ENCODE peak calls at places on chromosomes 13 and 19, in four cellular contexts. A is H1, M is NT2/D1, X is HCT116. T is an unnamed sample.

GRCh38 chr19:49324801-49325491 is at the start of gene SLC6A16:
- DNase-seq in M (no peak), A (no peak), X (no peak), T (no peak)

GRCh38 chr13:35690546-35690945 is 214.1 kb upstream of the MAB21L1 start:
- DNase-seq in A (no peak), X (no peak), M (no peak), T (no peak)

GRCh38 chr19:41376241-41376997 is at the start of gene TMEM91:
- DNase-seq in A (no peak), X (no peak), M (no peak), T (no peak)

GRCh38 chr13:59665736-59666135 is 498.0 kb downstream of the DIAPH3 start:
- DNase-seq in X (no peak), A (no peak), M (no peak), T (no peak)

GRCh38 chr13:94599877-94600276 is 1.8 kb upstream of the GPR180 start:
- DNase-seq in A (no peak), M (no peak), X (no peak), T (no peak)

GRCh38 chr13:90453342-90453741 is 894.1 kb upstream of the MIR17HG start:
- DNase-seq in A (no peak), M (no peak), X (no peak), T (no peak)

GRCh38 chr19:16328824-16329482 is 4.3 kb downstream of the KLF2 start:
- DNase-seq in X (no peak), A (no peak), M (no peak), T (no peak)

GRCh38 chr19:952680-953500 is 27.1 kb downstream of the ARID3A start:
- DNase-seq in A (no peak), M (no peak), X (no peak), T (peak)

GRCh38 chr19:16349551-16350171 is 25.0 kb downstream of the KLF2 start:
- DNase-seq in M (no peak), X (no peak), A (no peak), T (no peak)

GRCh38 chr13:37769078-37769477 is 100.5 kb downstream of the TRPC4 start:
- DNase-seq in M (no peak), A (no peak), X (no peak), T (no peak)

GRCh38 chr19:52369463-52370340 is at the start of gene ZNF880:
- DNase-seq in M (peak), A (peak), X (no peak), T (peak)

GRCh38 chr13:66984241-66984640 is 245.9 kb downstream of the PCDH9 start:
- DNase-seq in M (no peak), A (no peak), X (no peak), T (no peak)

GRCh38 chr13:44231786-44232516 is 141.7 kb upstream of the SERP2 start:
- DNase-seq in M (peak), A (peak), X (peak), T (no peak)

GRCh38 chr19:14006766-14007562 is 844 bp upstream of the RFX1 start:
- DNase-seq in A (no peak), M (no peak), X (no peak), T (peak)

GRCh38 chr13:23411706-23412105 is 21.8 kb downstream of the SACS start:
- DNase-seq in X (no peak), M (no peak), A (no peak), T (no peak)

GRCh38 chr19:52659013-52659412 is 20.9 kb upstream of the ZNF83 start:
- DNase-seq in X (no peak), M (no peak), A (no peak), T (no peak)

GRCh38 chr13:49821216-49821820 is 28.8 kb upstream of the KPNA3 start:
- DNase-seq in A (no peak), M (no peak), X (no peak), T (no peak)

GRCh38 chr19:18284710-18285430 is 3.4 kb upstream of the JUND start:
- DNase-seq in M (no peak), A (no peak), X (no peak), T (no peak)

GRCh38 chr19:49362048-49362925 is at the start of gene TEAD2:
- DNase-seq in M (no peak), X (no peak), A (no peak), T (peak)

GRCh38 chr19:12485571-12485970 is 955 bp upstream of the ZNF709 start:
- DNase-seq in X (no peak), A (no peak), M (no peak), T (no peak)

GRCh38 chr19:3450796-3451411 is 29.4 kb downstream of the SMIM24 start:
- DNase-seq in M (no peak), A (no peak), X (no peak), T (no peak)

GRCh38 chr13:101575591-101575990 is 123.1 kb downstream of the ITGBL1 start:
- DNase-seq in M (no peak), X (no peak), A (no peak), T (no peak)

GRCh38 chr13:24680258-24680920 is at the start of gene ATP12A:
- DNase-seq in A (no peak), X (no peak), M (no peak), T (no peak)

GRCh38 chr13:98842858-98843481 is 90.5 kb upstream of the SLC15A1 start:
- DNase-seq in A (no peak), X (peak), M (peak), T (peak)

GRCh38 chr13:100491164-100491847 is 97.3 kb downstream of the GGACT start:
- DNase-seq in X (no peak), A (no peak), M (no peak), T (no peak)
- TF ChIP-seq YY1 in X (no peak), A (no peak), M (no peak), T (no peak)

DNA sequence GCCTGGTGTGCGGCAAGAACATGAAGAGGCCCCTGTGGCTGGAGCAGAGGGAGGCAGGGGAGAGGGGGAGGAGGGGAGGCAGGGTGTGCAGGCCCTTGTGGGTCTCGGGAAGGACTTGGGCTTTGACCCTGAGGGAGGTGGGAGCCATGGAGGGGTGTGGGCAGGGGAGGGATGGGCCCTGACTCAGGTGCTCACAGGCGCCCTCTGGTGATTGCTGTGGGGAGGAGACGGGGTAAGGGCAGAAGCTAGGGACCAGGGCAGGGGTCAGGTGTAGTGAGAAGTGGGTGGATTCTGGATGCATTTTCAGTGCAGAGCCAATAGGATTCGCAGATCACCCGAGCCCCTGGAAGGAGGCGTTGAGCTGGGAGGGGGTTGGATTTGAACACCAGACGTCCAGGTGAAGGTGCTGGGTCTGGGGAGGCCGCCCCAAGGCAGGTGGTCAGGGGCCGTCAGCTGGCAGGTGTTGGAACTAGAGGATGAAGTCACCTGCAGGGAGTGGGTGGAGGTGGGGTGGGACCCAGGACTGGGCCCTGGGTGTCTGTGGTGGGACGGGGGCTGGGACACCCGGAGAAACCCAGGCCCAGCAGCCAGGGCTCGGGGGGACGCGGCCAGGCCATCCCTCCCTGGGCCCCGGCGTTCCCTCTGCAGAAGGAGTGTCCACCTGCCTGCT is 185.4 kb downstream of the KDM4B start:
- DNase-seq in X (no peak), M (no peak), A (no peak), T (peak)
- TF ChIP-seq YY1 in X (no peak), M (no peak), A (peak), T (no peak)

GRCh38 chr19:33755314-33756020 is 41.2 kb upstream of the KCTD15 start:
- DNase-seq in M (no peak), A (no peak), X (no peak), T (no peak)

GRCh38 chr19:33759356-33759755 is 37.3 kb upstream of the KCTD15 start:
- DNase-seq in M (no peak), X (no peak), A (no peak), T (no peak)

GRCh38 chr19:33754361-33754760 is 42.3 kb upstream of the KCTD15 start:
- DNase-seq in M (no peak), A (no peak), X (no peak), T (no peak)

GRCh38 chr19:33758541-33759013 is 38.1 kb upstream of the KCTD15 start:
- DNase-seq in X (no peak), A (no peak), M (no peak), T (no peak)

DNA sequence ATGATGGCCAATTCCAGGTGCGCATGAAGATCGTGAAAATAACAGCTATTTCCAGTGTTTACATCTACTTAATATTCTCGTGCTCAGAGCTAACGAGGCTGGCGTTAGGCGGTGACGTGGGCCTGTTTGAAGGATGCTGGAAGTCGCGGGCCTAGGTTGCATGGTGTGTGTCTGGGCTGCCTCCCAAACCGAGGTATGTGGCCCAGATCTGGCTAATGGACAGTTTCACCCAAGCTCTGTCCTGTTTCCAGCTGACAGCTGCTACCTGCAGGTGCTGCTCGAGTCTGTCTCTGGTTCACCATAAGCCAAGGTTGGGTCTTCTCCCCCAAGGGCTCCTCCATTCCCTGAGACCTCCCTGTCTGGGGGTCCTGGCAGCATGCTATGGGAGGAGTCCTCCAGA is 40.5 kb upstream of the KCTD15 start:
- DNase-seq in M (no peak), A (no peak), X (no peak), T (no peak)
- TF ChIP-seq YY1 in M (no peak), A (no peak), X (no peak), T (no peak)

DNA sequence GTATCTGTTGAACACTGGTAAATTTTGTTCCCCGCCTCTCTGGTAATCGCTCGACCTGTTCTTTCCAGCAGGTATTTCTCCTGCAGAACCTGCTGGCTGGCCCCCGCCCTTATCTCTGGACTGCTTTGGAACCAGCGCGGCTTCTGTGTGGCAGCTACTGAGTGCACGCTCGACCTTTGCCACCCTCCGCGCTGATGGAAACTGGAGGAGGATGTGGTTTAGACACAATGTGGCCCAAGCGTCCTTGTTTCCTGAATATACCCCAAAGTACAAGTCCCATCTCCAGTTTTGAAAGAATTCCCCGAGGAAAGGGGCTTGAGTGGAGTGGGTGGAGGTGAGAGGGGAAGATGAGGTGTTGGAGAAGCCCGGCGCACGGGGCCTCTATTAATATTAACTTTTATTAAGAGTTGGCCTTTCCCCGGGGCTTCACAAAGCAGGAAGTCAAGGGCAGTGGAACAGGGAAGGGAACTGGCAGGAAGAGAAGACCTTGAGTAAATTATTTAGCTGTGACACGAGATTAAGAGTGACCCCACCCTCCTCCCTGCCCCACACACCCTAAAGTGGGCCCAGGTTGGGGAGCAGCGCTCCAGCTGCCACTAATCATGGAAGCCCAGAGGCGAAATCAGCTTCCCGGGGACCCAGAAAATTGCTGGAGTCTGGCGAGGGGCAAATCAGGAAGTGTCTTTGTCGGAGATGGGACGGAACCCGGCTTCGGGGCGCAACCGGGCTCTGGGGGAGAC is 16.0 kb downstream of the CDX2 start:
- DNase-seq in X (no peak), M (no peak), A (no peak), T (no peak)
- TF ChIP-seq YY1 in X (no peak), M (no peak), A (no peak), T (no peak)

GRCh38 chr13:41049480-41049879 is 11.8 kb upstream of the WBP4 start:
- DNase-seq in A (no peak), X (no peak), M (no peak), T (no peak)
- TF ChIP-seq YY1 in A (no peak), X (no peak), M (no peak), T (no peak)

T was measured in K562.